ENCODE peak calls at places on chromosomes 1 and 21, in eight cellular contexts. Z is AG09319, P is esophagus squamous epithelium, R is HFFc6, V is heart right ventricle, B is AG04450, U is GM12865, C is astrocyte. W is an unnamed sample.

GRCh38 chr1:152461544-152461943 is 47.5 kb upstream of the CRNN start:
- DNase-seq in P (no peak), B (no peak), Z (peak; percentile 20), V (peak; percentile 52), C (peak; percentile 20), U (peak; percentile 56), R (peak; percentile 66), W (peak; percentile 18)

GRCh38 chr1:54989473-54989872 is 9.0 kb downstream of the TMEM61 start:
- DNase-seq in Z (no peak), U (no peak), V (no peak), C (no peak), B (no peak), R (no peak), P (no peak), W (no peak)

GRCh38 chr1:162276493-162276892 is 100.2 kb downstream of the SPATA46 start:
- DNase-seq in R (peak; percentile 19), P (no peak), Z (peak; percentile 10), V (no peak), C (no peak), B (no peak), U (peak; percentile 23), W (no peak)

GRCh38 chr21:45104560-45104959 is 30.2 kb downstream of the ADARB1 start:
- DNase-seq in V (peak; percentile 51), C (no peak), B (no peak), R (no peak), Z (no peak), P (no peak), U (peak; percentile 31), W (no peak)

GRCh38 chr21:45383111-45383614 is 21.8 kb upstream of the COL18A1 start:
- DNase-seq in R (no peak), Z (no peak), B (no peak), V (no peak), P (no peak), C (no peak), U (no peak), W (no peak)

GRCh38 chr1:236181059-236181458 is 38.7 kb downstream of the GPR137B start:
- DNase-seq in Z (no peak), C (peak; percentile 15), V (no peak), B (no peak), R (no peak), U (no peak), P (no peak), W (no peak)

GRCh38 chr1:115184951-115185331 is 95.6 kb upstream of the TSPAN2 start:
- DNase-seq in Z (no peak), V (peak; percentile 15), P (no peak), U (no peak), B (no peak), C (peak; percentile 71), R (peak; percentile 85), W (no peak)

GRCh38 chr1:171545523-171545922 is 60.2 kb downstream of the PRRC2C start:
- DNase-seq in B (no peak), Z (no peak), P (no peak), R (no peak), U (no peak), V (no peak), C (no peak), W (no peak)

GRCh38 chr1:157951219-157951618 is 42.2 kb upstream of the KIRREL1 start:
- DNase-seq in U (no peak), C (no peak), R (no peak), B (no peak), P (no peak), V (no peak), Z (no peak), W (no peak)

GRCh38 chr1:27525296-27526271 is 35.6 kb upstream of the WASF2 start:
- DNase-seq in R (peak; percentile 44), P (no peak), V (peak; percentile 89), B (no peak), C (no peak), Z (no peak), U (peak; percentile 75), W (no peak)

GRCh38 chr1:84148758-84149157 is 4.7 kb downstream of the PRKACB start:
- DNase-seq in Z (no peak), R (no peak), B (no peak), V (no peak), C (no peak), P (no peak), U (no peak), W (no peak)

GRCh38 chr1:199932462-199932861 is 95.0 kb upstream of the NR5A2 start:
- DNase-seq in B (no peak), P (no peak), U (no peak), Z (no peak), R (no peak), V (no peak), C (no peak), W (no peak)

GRCh38 chr21:41369105-41369914 is 7.5 kb downstream of the MX2 start:
- DNase-seq in C (no peak), R (no peak), P (no peak), V (peak; percentile 65), U (peak; percentile 80), Z (no peak), B (no peak), W (no peak)

GRCh38 chr1:23718482-23718881 is 24.8 kb upstream of the ELOA start:
- DNase-seq in U (peak; percentile 71), B (no peak), V (no peak), P (no peak), C (no peak), R (no peak), Z (no peak), W (no peak)

GRCh38 chr1:12601690-12602632 is 16.0 kb downstream of the DHRS3 start:
- DNase-seq in C (peak; percentile 90), R (peak; percentile 92), B (no peak), V (peak; percentile 68), Z (peak; percentile 91), P (no peak), U (no peak), W (no peak)

GRCh38 chr1:24442764-24443163 is 27.2 kb downstream of the NIPAL3 start:
- DNase-seq in V (no peak), B (no peak), R (no peak), C (peak; percentile 4), P (no peak), Z (no peak), U (no peak), W (no peak)

GRCh38 chr1:112026018-112026417 is 36.5 kb upstream of the KCND3 start:
- DNase-seq in B (no peak), P (no peak), R (no peak), U (no peak), C (peak; percentile 42), Z (no peak), V (no peak), W (no peak)

GRCh38 chr1:156625436-156626078 is 6.3 kb downstream of the HAPLN2 start:
- DNase-seq in U (peak; percentile 62), B (no peak), V (peak; percentile 43), Z (no peak), R (no peak), P (no peak), C (no peak), W (no peak)

GRCh38 chr1:156626079-156626438 is 6.8 kb downstream of the HAPLN2 start:
- DNase-seq in V (no peak), P (no peak), Z (no peak), R (no peak), U (no peak), B (no peak), C (no peak), W (no peak)

GRCh38 chr1:156622581-156623297 is 3.5 kb downstream of the HAPLN2 start:
- DNase-seq in U (no peak), Z (no peak), B (no peak), V (no peak), R (no peak), P (no peak), C (no peak), W (no peak)

GRCh38 chr1:156624814-156625435 is 5.7 kb downstream of the HAPLN2 start:
- DNase-seq in R (no peak), V (no peak), C (no peak), Z (no peak), U (no peak), P (no peak), B (no peak), W (no peak)

GRCh38 chr1:156623946-156624813 is 5.0 kb downstream of the HAPLN2 start:
- DNase-seq in Z (no peak), R (no peak), C (no peak), B (no peak), V (peak; percentile 47), U (peak; percentile 44), P (no peak), W (no peak)
- TF ChIP-seq CTCF in Z (peak; percentile 43), R (peak; percentile 25), C (no peak), B (peak; percentile 40), V (peak; percentile 18), U (peak; percentile 45), P (no peak), W (peak; percentile 41)

GRCh38 chr1:7000720-7001119 is 215.5 kb downstream of the CAMTA1 start:
- DNase-seq in U (peak; percentile 29), P (no peak), B (no peak), V (no peak), C (no peak), Z (no peak), R (no peak), W (no peak)

GRCh38 chr1:6999826-7000225 is 214.6 kb downstream of the CAMTA1 start:
- DNase-seq in P (no peak), V (no peak), B (no peak), C (no peak), U (no peak), Z (no peak), R (no peak), W (no peak)

GRCh38 chr1:6995789-6996188 is 210.5 kb downstream of the CAMTA1 start:
- DNase-seq in B (no peak), V (no peak), Z (no peak), U (no peak), P (no peak), C (no peak), R (no peak), W (no peak)

GRCh38 chr1:6996371-6996770 is 211.1 kb downstream of the CAMTA1 start:
- DNase-seq in B (no peak), R (no peak), U (peak; percentile 48), V (no peak), P (no peak), C (no peak), Z (no peak), W (no peak)

DNA sequence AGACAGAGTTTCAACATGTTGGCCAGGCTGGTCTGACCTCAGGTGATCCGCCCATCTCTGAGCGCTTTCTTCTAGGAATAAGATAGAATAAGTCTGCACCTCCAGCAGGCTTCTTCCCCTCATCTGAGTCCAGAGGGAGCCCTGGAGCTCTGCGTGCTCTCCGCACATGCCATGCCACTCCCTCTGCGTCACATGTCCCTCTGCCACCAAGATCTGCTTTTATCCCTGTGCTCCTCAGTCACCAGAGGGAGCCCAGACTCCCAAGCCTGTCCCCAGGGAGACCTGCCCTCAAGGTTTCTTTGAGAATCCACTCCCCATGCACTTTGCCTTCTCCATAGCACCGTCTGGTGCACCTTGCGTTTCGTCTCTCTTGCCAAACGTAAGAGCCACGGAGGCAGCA is 213.0 kb downstream of the CAMTA1 start:
- DNase-seq in C (no peak), U (no peak), Z (no peak), V (peak; percentile 14), R (peak; percentile 9), P (no peak), B (no peak), W (no peak)
- TF ChIP-seq CTCF in C (no peak), U (no peak), Z (no peak), V (peak; percentile 43), R (no peak), P (no peak), B (no peak), W (no peak)

GRCh38 chr1:214341918-214342317 is 61.0 kb downstream of the SMYD2 start:
- DNase-seq in C (no peak), Z (no peak), B (no peak), R (no peak), U (no peak), V (no peak), P (no peak), W (no peak)
- TF ChIP-seq CTCF in C (no peak), Z (peak; percentile 3), B (no peak), R (no peak), U (no peak), V (no peak), P (no peak), W (no peak)

GRCh38 chr1:225806249-225806648 is 3.7 kb upstream of the EPHX1 start:
- DNase-seq in R (no peak), P (no peak), C (no peak), Z (no peak), B (no peak), V (no peak), U (no peak), W (no peak)
- TF ChIP-seq CTCF in R (no peak), P (no peak), C (no peak), Z (no peak), B (no peak), V (no peak), U (no peak), W (no peak)